ENCODE peak calls at places on chromosomes 11 and 22, in eight cellular contexts. One of them, this sample, is unnamed.
A peak's percentile ranks its signal among the peaks of the same experiment; 100 is the strongest.

GRCh38 chr22:20268350-20269012 is 363 bp upstream of the RTN4R start:
- DNase-seq in body of pancreas: peak; percentile 74
- DNase-seq in heart left ventricle: peak; percentile 54
- DNase-seq in tibial artery: no peak
- DNase-seq in gastrocnemius medialis: peak; percentile 23
- DNase-seq in foreskin keratinocyte: no peak
- DNase-seq in right atrium auricular region: no peak
- DNase-seq in colonic mucosa: peak; percentile 65
- DNase-seq in this sample: peak; percentile 51

GRCh38 chr11:17188675-17189074 is 19.1 kb downstream of the PIK3C2A start:
- DNase-seq in body of pancreas: no peak
- DNase-seq in heart left ventricle: no peak
- DNase-seq in tibial artery: no peak
- DNase-seq in gastrocnemius medialis: no peak
- DNase-seq in foreskin keratinocyte: no peak
- DNase-seq in right atrium auricular region: no peak
- DNase-seq in colonic mucosa: no peak
- DNase-seq in this sample: no peak

GRCh38 chr11:86812981-86813380 is 12.6 kb downstream of the PRSS23 start:
- DNase-seq in body of pancreas: no peak
- DNase-seq in heart left ventricle: no peak
- DNase-seq in tibial artery: no peak
- DNase-seq in gastrocnemius medialis: no peak
- DNase-seq in foreskin keratinocyte: no peak
- DNase-seq in right atrium auricular region: no peak
- DNase-seq in colonic mucosa: no peak
- DNase-seq in this sample: no peak

GRCh38 chr11:114159320-114159719 is 99.8 kb downstream of the ZBTB16 start:
- DNase-seq in body of pancreas: no peak
- DNase-seq in heart left ventricle: no peak
- DNase-seq in tibial artery: no peak
- DNase-seq in gastrocnemius medialis: peak; percentile 51
- DNase-seq in foreskin keratinocyte: peak; percentile 36
- DNase-seq in right atrium auricular region: no peak
- DNase-seq in colonic mucosa: no peak
- DNase-seq in this sample: no peak

GRCh38 chr11:122197055-122197987 is 81.3 kb upstream of the BLID start:
- DNase-seq in body of pancreas: no peak
- DNase-seq in heart left ventricle: peak; percentile 53
- DNase-seq in tibial artery: peak; percentile 83
- DNase-seq in gastrocnemius medialis: no peak
- DNase-seq in foreskin keratinocyte: peak; percentile 96
- DNase-seq in right atrium auricular region: peak; percentile 87
- DNase-seq in colonic mucosa: no peak
- DNase-seq in this sample: no peak

GRCh38 chr22:45284705-45285305 is at the start of gene UPK3A:
- DNase-seq in body of pancreas: peak; percentile 76
- DNase-seq in heart left ventricle: peak; percentile 77
- DNase-seq in tibial artery: peak; percentile 42
- DNase-seq in gastrocnemius medialis: peak; percentile 87
- DNase-seq in foreskin keratinocyte: no peak
- DNase-seq in right atrium auricular region: no peak
- DNase-seq in colonic mucosa: peak; percentile 87
- DNase-seq in this sample: peak; percentile 42

GRCh38 chr11:72220696-72221363 is 3.7 kb upstream of the INPPL1 start:
- DNase-seq in body of pancreas: no peak
- DNase-seq in heart left ventricle: no peak
- DNase-seq in tibial artery: no peak
- DNase-seq in gastrocnemius medialis: no peak
- DNase-seq in foreskin keratinocyte: no peak
- DNase-seq in right atrium auricular region: peak; percentile 52
- DNase-seq in colonic mucosa: no peak
- DNase-seq in this sample: no peak

GRCh38 chr22:40668611-40669390 is 10.5 kb upstream of the MCHR1 start:
- DNase-seq in body of pancreas: no peak
- DNase-seq in heart left ventricle: no peak
- DNase-seq in tibial artery: no peak
- DNase-seq in gastrocnemius medialis: no peak
- DNase-seq in foreskin keratinocyte: peak; percentile 92
- DNase-seq in right atrium auricular region: no peak
- DNase-seq in colonic mucosa: no peak
- DNase-seq in this sample: no peak

GRCh38 chr11:9760180-9760550 is 96.3 kb downstream of the SWAP70 start:
- DNase-seq in body of pancreas: peak; percentile 48
- DNase-seq in heart left ventricle: peak; percentile 94
- DNase-seq in tibial artery: peak; percentile 97
- DNase-seq in gastrocnemius medialis: peak; percentile 85
- DNase-seq in foreskin keratinocyte: no peak
- DNase-seq in right atrium auricular region: peak; percentile 95
- DNase-seq in colonic mucosa: peak; percentile 72
- DNase-seq in this sample: peak; percentile 92

GRCh38 chr22:24107668-24108067 is 73.6 kb upstream of the SUSD2 start:
- DNase-seq in body of pancreas: peak; percentile 39
- DNase-seq in heart left ventricle: peak; percentile 92
- DNase-seq in tibial artery: peak; percentile 95
- DNase-seq in gastrocnemius medialis: peak; percentile 77
- DNase-seq in foreskin keratinocyte: peak; percentile 43
- DNase-seq in right atrium auricular region: peak; percentile 92
- DNase-seq in colonic mucosa: peak; percentile 56
- DNase-seq in this sample: peak; percentile 87

GRCh38 chr11:95392644-95393043 is 161.6 kb upstream of the SESN3 start:
- DNase-seq in body of pancreas: no peak
- DNase-seq in heart left ventricle: no peak
- DNase-seq in tibial artery: no peak
- DNase-seq in gastrocnemius medialis: no peak
- DNase-seq in foreskin keratinocyte: no peak
- DNase-seq in right atrium auricular region: no peak
- DNase-seq in colonic mucosa: no peak
- DNase-seq in this sample: no peak

GRCh38 chr11:13405220-13405619 is 57.8 kb downstream of the BTBD10 start:
- DNase-seq in body of pancreas: no peak
- DNase-seq in heart left ventricle: no peak
- DNase-seq in tibial artery: no peak
- DNase-seq in gastrocnemius medialis: no peak
- DNase-seq in foreskin keratinocyte: no peak
- DNase-seq in right atrium auricular region: no peak
- DNase-seq in colonic mucosa: peak; percentile 49
- DNase-seq in this sample: no peak
- H3K27ac ChIP-seq in body of pancreas: no peak overlapping the region
- H3K27ac ChIP-seq in heart left ventricle: no peak overlapping the region
- H3K27ac ChIP-seq in tibial artery: no peak overlapping the region
- H3K27ac ChIP-seq in gastrocnemius medialis: no peak overlapping the region
- H3K27ac ChIP-seq in foreskin keratinocyte: no peak overlapping the region
- H3K27ac ChIP-seq in right atrium auricular region: no peak overlapping the region
- H3K27ac ChIP-seq in colonic mucosa: no peak overlapping the region
- H3K27ac ChIP-seq in this sample: no peak overlapping the region

DNA sequence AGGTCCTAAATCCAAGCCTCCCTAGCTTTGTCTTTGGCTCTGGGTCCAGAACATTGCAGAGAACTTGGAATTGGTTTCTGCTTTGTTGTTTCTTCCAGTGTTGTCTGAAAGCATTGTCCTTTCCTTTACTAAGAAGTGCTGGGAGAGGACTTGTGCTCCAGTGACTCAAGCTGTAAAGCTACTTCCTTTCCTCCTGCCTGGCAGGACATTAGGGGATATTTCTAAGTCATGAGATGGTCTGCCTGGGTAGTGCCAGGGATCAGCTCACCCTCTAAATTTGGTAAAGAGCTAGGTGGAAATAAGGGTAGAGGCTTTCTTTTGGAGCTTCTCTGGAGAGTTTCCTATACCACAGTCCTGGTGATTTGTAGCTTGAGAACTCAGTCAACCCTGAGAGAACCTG is 202.5 kb upstream of the CADM1 start:
- DNase-seq in body of pancreas: no peak
- DNase-seq in heart left ventricle: no peak
- DNase-seq in tibial artery: no peak
- DNase-seq in gastrocnemius medialis: no peak
- DNase-seq in foreskin keratinocyte: no peak
- DNase-seq in right atrium auricular region: no peak
- DNase-seq in colonic mucosa: no peak
- DNase-seq in this sample: no peak
- TF ChIP-seq CTCF in body of pancreas: no peak
- TF ChIP-seq CTCF in heart left ventricle: no peak
- TF ChIP-seq CTCF in tibial artery: no peak
- TF ChIP-seq CTCF in gastrocnemius medialis: no peak
- TF ChIP-seq CTCF in foreskin keratinocyte: no peak
- TF ChIP-seq CTCF in right atrium auricular region: no peak
- TF ChIP-seq CTCF in colonic mucosa: no peak
- TF ChIP-seq CTCF in this sample: no peak

GRCh38 chr22:46894851-46895640 is 132.6 kb downstream of the TBC1D22A start:
- DNase-seq in body of pancreas: no peak
- DNase-seq in heart left ventricle: no peak
- DNase-seq in tibial artery: no peak
- DNase-seq in gastrocnemius medialis: no peak
- DNase-seq in foreskin keratinocyte: no peak
- DNase-seq in right atrium auricular region: no peak
- DNase-seq in colonic mucosa: no peak
- DNase-seq in this sample: no peak
- H3K27ac ChIP-seq in body of pancreas: no peak overlapping the region
- H3K27ac ChIP-seq in heart left ventricle: peak overlapping the region; percentile 14
- H3K27ac ChIP-seq in tibial artery: no peak overlapping the region
- H3K27ac ChIP-seq in gastrocnemius medialis: no peak overlapping the region
- H3K27ac ChIP-seq in foreskin keratinocyte: no peak overlapping the region
- H3K27ac ChIP-seq in right atrium auricular region: peak overlapping the region; percentile 59
- H3K27ac ChIP-seq in colonic mucosa: no peak overlapping the region
- H3K27ac ChIP-seq in this sample: no peak overlapping the region

GRCh38 chr11:57566035-57566504 is 1.4 kb downstream of the UBE2L6 start:
- DNase-seq in body of pancreas: no peak
- DNase-seq in heart left ventricle: no peak
- DNase-seq in tibial artery: peak; percentile 44
- DNase-seq in gastrocnemius medialis: no peak
- DNase-seq in foreskin keratinocyte: peak; percentile 48
- DNase-seq in right atrium auricular region: peak; percentile 69
- DNase-seq in colonic mucosa: peak; percentile 49
- DNase-seq in this sample: peak; percentile 22

GRCh38 chr11:57568330-57568766 is 876 bp upstream of the UBE2L6 start:
- DNase-seq in body of pancreas: no peak
- DNase-seq in heart left ventricle: no peak
- DNase-seq in tibial artery: peak; percentile 76
- DNase-seq in gastrocnemius medialis: peak; percentile 58
- DNase-seq in foreskin keratinocyte: peak; percentile 67
- DNase-seq in right atrium auricular region: peak; percentile 82
- DNase-seq in colonic mucosa: peak; percentile 91
- DNase-seq in this sample: peak; percentile 85

GRCh38 chr11:57566564-57567209 is 785 bp downstream of the UBE2L6 start:
- DNase-seq in body of pancreas: no peak
- DNase-seq in heart left ventricle: no peak
- DNase-seq in tibial artery: no peak
- DNase-seq in gastrocnemius medialis: no peak
- DNase-seq in foreskin keratinocyte: no peak
- DNase-seq in right atrium auricular region: no peak
- DNase-seq in colonic mucosa: no peak
- DNase-seq in this sample: no peak

GRCh38 chr11:57567210-57567511 is 311 bp downstream of the UBE2L6 start:
- DNase-seq in body of pancreas: no peak
- DNase-seq in heart left ventricle: no peak
- DNase-seq in tibial artery: no peak
- DNase-seq in gastrocnemius medialis: no peak
- DNase-seq in foreskin keratinocyte: peak; percentile 12
- DNase-seq in right atrium auricular region: no peak
- DNase-seq in colonic mucosa: peak; percentile 39
- DNase-seq in this sample: no peak

DNA sequence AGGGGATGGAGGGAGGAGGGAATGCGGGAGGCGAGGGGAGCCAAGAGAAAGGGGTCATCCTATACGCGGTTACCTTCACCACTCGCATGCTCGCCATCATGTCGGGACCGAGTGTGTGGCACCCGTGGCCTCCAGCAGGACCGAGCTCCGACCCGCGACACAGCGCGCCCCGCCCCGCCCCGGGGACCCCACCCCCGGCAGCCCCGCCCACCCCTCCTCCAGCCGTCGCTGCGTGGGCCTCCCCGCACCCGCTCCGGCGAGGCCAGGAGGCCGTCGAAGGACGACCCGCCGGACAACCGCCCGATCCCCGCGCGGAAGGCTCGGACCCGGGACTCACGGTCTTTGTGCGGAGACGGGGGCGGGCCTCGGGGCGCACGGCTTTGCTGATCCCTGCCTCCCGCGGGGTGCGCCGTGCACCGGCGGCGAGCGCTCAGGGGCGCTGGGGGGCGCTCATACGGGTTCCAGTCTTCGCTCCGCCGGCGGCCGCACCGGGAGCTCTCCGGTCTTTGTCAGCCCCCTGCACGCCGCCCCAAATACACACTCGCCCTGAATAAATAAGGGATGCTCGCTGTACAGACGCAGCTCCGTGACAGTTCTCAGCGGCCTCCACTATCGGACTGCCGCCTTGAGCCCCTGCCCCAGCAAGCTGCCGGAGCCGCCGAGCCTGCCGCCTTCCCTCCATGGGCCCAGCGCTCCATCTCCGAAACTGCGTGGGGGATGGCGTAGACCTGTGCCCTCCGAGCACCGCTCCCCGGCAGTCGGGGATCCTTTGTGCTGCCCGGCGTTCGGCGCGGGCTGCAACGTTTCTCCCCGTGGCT is at the start of gene UBE2L6:
- DNase-seq in body of pancreas: peak; percentile 80
- DNase-seq in heart left ventricle: peak; percentile 75
- DNase-seq in tibial artery: peak; percentile 33
- DNase-seq in gastrocnemius medialis: no peak
- DNase-seq in foreskin keratinocyte: no peak
- DNase-seq in right atrium auricular region: no peak
- DNase-seq in colonic mucosa: peak; percentile 74
- DNase-seq in this sample: peak; percentile 67
- TF ChIP-seq CTCF in body of pancreas: peak; percentile 86
- TF ChIP-seq CTCF in heart left ventricle: peak; percentile 86
- TF ChIP-seq CTCF in tibial artery: peak; percentile 91
- TF ChIP-seq CTCF in gastrocnemius medialis: peak; percentile 78
- TF ChIP-seq CTCF in foreskin keratinocyte: no peak
- TF ChIP-seq CTCF in right atrium auricular region: peak; percentile 90
- TF ChIP-seq CTCF in colonic mucosa: no peak
- TF ChIP-seq CTCF in this sample: peak; percentile 86

DNA sequence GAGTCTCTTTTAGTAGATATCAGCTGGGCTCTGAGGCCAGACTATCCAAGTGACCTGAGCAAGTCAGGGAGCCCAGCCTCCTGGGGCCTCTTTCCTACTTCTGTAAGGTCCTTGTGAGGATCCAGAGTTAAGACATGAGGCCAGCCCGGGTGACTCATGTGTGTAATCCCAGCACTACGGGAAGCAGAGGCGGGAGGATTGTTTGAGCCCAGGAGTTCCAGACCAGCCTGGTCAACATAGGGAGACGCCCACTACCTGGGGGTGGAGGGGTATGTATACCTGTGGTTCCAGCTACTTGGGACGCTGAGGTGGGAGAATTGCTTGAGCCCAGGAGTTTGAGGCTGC is 36.9 kb upstream of the POLA2 start:
- DNase-seq in body of pancreas: no peak
- DNase-seq in heart left ventricle: peak; percentile 46
- DNase-seq in tibial artery: peak; percentile 68
- DNase-seq in gastrocnemius medialis: no peak
- DNase-seq in foreskin keratinocyte: peak; percentile 66
- DNase-seq in right atrium auricular region: peak; percentile 83
- DNase-seq in colonic mucosa: no peak
- DNase-seq in this sample: no peak
- H3K27ac ChIP-seq in body of pancreas: no peak overlapping the region
- H3K27ac ChIP-seq in heart left ventricle: no peak overlapping the region
- H3K27ac ChIP-seq in tibial artery: peak overlapping the region; percentile 54
- H3K27ac ChIP-seq in gastrocnemius medialis: no peak overlapping the region
- H3K27ac ChIP-seq in foreskin keratinocyte: no peak overlapping the region
- H3K27ac ChIP-seq in right atrium auricular region: peak overlapping the region; percentile 37
- H3K27ac ChIP-seq in colonic mucosa: no peak overlapping the region
- H3K27ac ChIP-seq in this sample: no peak overlapping the region

This sample was measured in heart right ventricle.